ENCODE peak calls at places on chromosomes 7 and 10, in six cellular contexts. B, J, R, G, P and E are unnamed samples.

GRCh38 chr10:32413513-32413912 is 32.4 kb upstream of the CCDC7 start:
- DNase-seq in B (peak; percentile 91), J (peak; percentile 39), R (no peak), G (no peak), P (peak; percentile 92), E (peak; percentile 76)

GRCh38 chr10:75542902-75543301 is 111.5 kb downstream of the LRMDA start:
- DNase-seq in B (peak; percentile 97), J (peak; percentile 49), R (peak; percentile 65), G (peak; percentile 56), P (peak; percentile 17), E (peak; percentile 44)

GRCh38 chr10:36476399-36476798 is 649.0 kb upstream of the ANKRD30A start:
- DNase-seq in B (no peak), J (no peak), R (no peak), G (no peak), P (peak; percentile 38), E (no peak)

GRCh38 chr10:80185522-80186299 is 19.6 kb downstream of the ANXA11 start:
- DNase-seq in B (no peak), J (no peak), R (no peak), G (no peak), P (no peak), E (no peak)

GRCh38 chr10:127848226-127848625 is 44.5 kb downstream of the CLRN3 start:
- DNase-seq in B (no peak), J (no peak), R (no peak), G (no peak), P (no peak), E (no peak)

GRCh38 chr7:17951745-17952254 is 11.5 kb upstream of the SNX13 start:
- DNase-seq in B (no peak), J (no peak), R (no peak), G (no peak), P (no peak), E (no peak)

GRCh38 chr7:157446322-157446721 is 109.5 kb downstream of the DNAJB6 start:
- DNase-seq in B (no peak), J (no peak), R (peak; percentile 5), G (no peak), P (no peak), E (no peak)

GRCh38 chr10:3935141-3935540 is 150.1 kb upstream of the KLF6 start:
- DNase-seq in B (peak; percentile 89), J (peak; percentile 14), R (no peak), G (no peak), P (peak; percentile 92), E (peak; percentile 47)

GRCh38 chr10:91643700-91644099 is 10.8 kb upstream of the PPP1R3C start:
- DNase-seq in B (no peak), J (no peak), R (no peak), G (peak; percentile 6), P (no peak), E (no peak)

GRCh38 chr7:142519077-142519789 is 230.0 kb upstream of the PRSS1 start:
- DNase-seq in B (no peak), J (no peak), R (no peak), G (no peak), P (no peak), E (peak; percentile 28)

GRCh38 chr10:49107111-49107889 is 8.0 kb downstream of the VSTM4 start:
- DNase-seq in B (no peak), J (no peak), R (no peak), G (no peak), P (no peak), E (no peak)

GRCh38 chr10:21756707-21757600 is 222.9 kb downstream of the MLLT10 start:
- DNase-seq in B (no peak), J (no peak), R (no peak), G (no peak), P (no peak), E (no peak)

GRCh38 chr7:4244635-4245034 is 437.5 kb upstream of the FOXK1 start:
- DNase-seq in B (no peak), J (no peak), R (no peak), G (no peak), P (no peak), E (no peak)

GRCh38 chr7:79241288-79242055 is 212.0 kb downstream of the MAGI2 start:
- DNase-seq in B (peak; percentile 85), J (no peak), R (no peak), G (no peak), P (peak; percentile 35), E (peak; percentile 48)

GRCh38 chr7:16494955-16495719 is 29.6 kb upstream of the SOSTDC1 start:
- DNase-seq in B (no peak), J (no peak), R (no peak), G (no peak), P (no peak), E (no peak)

GRCh38 chr10:62759599-62760175 is 44.8 kb upstream of the ADO start:
- DNase-seq in B (no peak), J (no peak), R (peak; percentile 18), G (no peak), P (no peak), E (no peak)
- TF ChIP-seq CTCF in B (no peak), J (no peak), R (no peak), G (no peak), P (no peak), E (no peak)

GRCh38 chr7:28536259-28536658 is 123.9 kb downstream of the CREB5 start:
- DNase-seq in B (peak; percentile 30), J (peak; percentile 73), R (no peak), G (peak; percentile 30), P (peak; percentile 60), E (peak; percentile 35)
- TF ChIP-seq CTCF in B (peak; percentile 51), J (peak; percentile 56), R (no peak), G (peak; percentile 37), P (peak; percentile 74), E (peak; percentile 24)

DNA sequence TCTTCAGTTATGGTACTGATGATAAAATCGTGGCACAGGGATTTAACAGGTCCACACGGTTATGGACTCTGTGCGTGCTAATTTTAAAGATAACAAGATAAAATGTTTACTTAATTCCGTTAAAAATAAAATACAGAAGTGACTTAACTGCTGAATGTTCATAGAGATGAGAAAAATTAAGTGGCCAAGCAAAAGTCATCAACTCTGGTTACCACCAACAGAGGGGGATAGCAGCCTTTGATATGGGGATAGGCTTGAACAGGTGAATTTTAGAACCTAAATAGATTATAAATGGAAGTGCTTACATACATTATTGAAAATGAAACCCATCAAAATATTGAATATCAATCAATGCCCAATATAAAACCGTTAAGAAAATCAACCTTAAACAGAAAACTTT is 245.0 kb downstream of the WDR37 start:
- DNase-seq in B (no peak), J (no peak), R (no peak), G (no peak), P (no peak), E (no peak)
- TF ChIP-seq CTCF in B (no peak), J (no peak), R (no peak), G (no peak), P (no peak), E (no peak)

GRCh38 chr7:95097851-95098250 is 190.5 kb downstream of the PPP1R9A start:
- DNase-seq in B (no peak), J (no peak), R (no peak), G (no peak), P (no peak), E (no peak)
- TF ChIP-seq CTCF in B (no peak), J (no peak), R (no peak), G (no peak), P (no peak), E (no peak)

GRCh38 chr7:106891545-106892410 is 26.7 kb downstream of the PIK3CG start:
- DNase-seq in B (no peak), J (no peak), R (no peak), G (no peak), P (no peak), E (no peak)
- TF ChIP-seq CTCF in B (no peak), J (peak; percentile 2), R (no peak), G (no peak), P (peak; percentile 35), E (no peak)